ENCODE peak calls at places on chromosomes 1 and 21, in four cellular contexts. Y is activated T-cell treated with anti-CD3 and anti-CD28 coated beads for 1 hour; I is fibroblast of lung; V is stimulated activated naive CD8-positive, alpha-beta T cell treated with anti-CD3 and anti-CD28 coated beads, Interleukin-15, amount 100 ng/mL, for 72 hours. N is an unnamed sample.

GRCh38 chr1:168092151-168092550 is 44.6 kb downstream of the GPR161 start:
- DNase-seq in Y (no peak), I (no peak), V (no peak), N (no peak)

GRCh38 chr1:240758296-240758695 is 146.3 kb upstream of the GREM2 start:
- DNase-seq in Y (no peak), I (no peak), V (no peak), N (no peak)

GRCh38 chr1:183877321-183877720 is 72.4 kb downstream of the RGL1 start:
- DNase-seq in Y (no peak), I (peak; percentile 66), V (no peak), N (peak; percentile 77)

GRCh38 chr1:91846007-91846620 is 39.8 kb downstream of the TGFBR3 start:
- DNase-seq in Y (no peak), I (peak; percentile 36), V (no peak), N (peak; percentile 60)

GRCh38 chr1:227888404-227889046 is 59.2 kb downstream of the WNT9A start:
- DNase-seq in Y (no peak), I (no peak), V (peak; percentile 0), N (no peak)

GRCh38 chr1:6448749-6449631 is 17.0 kb downstream of the TNFRSF25 start:
- DNase-seq in Y (no peak), I (peak; percentile 14), V (no peak), N (no peak)

GRCh38 chr1:219927956-219928790 is at the start of gene SLC30A10:
- DNase-seq in Y (no peak), I (peak; percentile 37), V (peak; percentile 13), N (peak; percentile 3)

GRCh38 chr1:46520063-46520911 is 30.7 kb downstream of the DMBX1 start:
- DNase-seq in Y (no peak), I (peak; percentile 90), V (no peak), N (peak; percentile 37)

GRCh38 chr21:33157303-33157702 is 72.4 kb upstream of the IFNAR2 start:
- DNase-seq in Y (no peak), I (peak; percentile 3), V (no peak), N (no peak)

GRCh38 chr1:114671011-114671938 is 1.4 kb upstream of the DENND2C start:
- DNase-seq in Y (no peak), I (peak; percentile 15), V (no peak), N (no peak)

GRCh38 chr1:216081445-216081844 is 341.8 kb downstream of the USH2A start:
- DNase-seq in Y (no peak), I (no peak), V (no peak), N (no peak)